ENCODE peak calls at places on chromosomes 16 and 17, in five cellular contexts. C is HTR-8/SVneo; W is nephron progenitor cell; F is mesothelial cell of epicardium; S is stimulated activated CD8-positive, alpha-beta memory T cell treated with anti-CD3 and anti-CD28 coated beads, Interleukin-15, amount 100 ng/mL, for 48 hours. K is an unnamed sample.

GRCh38 chr16:78249056-78249455 is 149.6 kb downstream of the WWOX start:
- DNase-seq in C (no peak), W (peak), F (no peak), S (no peak), K (no peak)

GRCh38 chr17:31319253-31319661 is 2.2 kb downstream of the EVI2A start:
- DNase-seq in C (no peak), W (no peak), F (no peak), S (no peak), K (no peak)

GRCh38 chr17:7224110-7224509 is 4.4 kb downstream of the ACADVL start:
- DNase-seq in C (no peak), W (no peak), F (no peak), S (no peak), K (no peak)

GRCh38 chr17:59837362-59838195 is 55.2 kb downstream of the TUBD1 start:
- DNase-seq in C (peak), W (peak), F (peak), S (no peak), K (peak)

GRCh38 chr17:80859004-80859941 is 132.4 kb upstream of the CHMP6 start:
- DNase-seq in C (no peak), W (no peak), F (no peak), S (no peak), K (no peak)

GRCh38 chr16:27242868-27243590 is 25.5 kb downstream of the NSMCE1 start:
- DNase-seq in C (peak), W (peak), F (no peak), S (no peak), K (no peak)

GRCh38 chr16:12697437-12697836 is 106.2 kb downstream of the CPPED1 start:
- DNase-seq in C (no peak), W (no peak), F (no peak), S (no peak), K (no peak)

GRCh38 chr17:67582632-67583230 is 135.0 kb upstream of the NOL11 start:
- DNase-seq in C (no peak), W (no peak), F (no peak), S (no peak), K (no peak)

GRCh38 chr17:80501739-80502577 is 25.6 kb upstream of the NPTX1 start:
- DNase-seq in C (peak), W (no peak), F (no peak), S (no peak), K (peak)

GRCh38 chr17:55444471-55445441 is 23.1 kb upstream of the MMD start:
- DNase-seq in C (peak), W (no peak), F (no peak), S (no peak), K (no peak)

K was measured in trophoblast cell.